ENCODE peak calls at places on chromosome 18, in five cellular contexts. L is colonic mucosa, Y is SIG-M5, J is HT1080, O is amniotic stem cell. C is an unnamed sample.
A peak's percentile ranks its signal among the peaks of the same experiment; 100 is the strongest.

GRCh38 chr18:80232710-80233109 is 14.6 kb downstream of the PARD6G start:
- DNase-seq in L (no peak), O (no peak), Y (no peak), J (no peak), C (no peak)

GRCh38 chr18:2316686-2317308 is 254.5 kb downstream of the METTL4 start:
- DNase-seq in J (no peak), L (no peak), O (no peak), Y (no peak), C (no peak)

GRCh38 chr18:814300-815084 is 2.5 kb upstream of the YES1 start:
- DNase-seq in L (peak; percentile 32), O (no peak), J (no peak), Y (no peak), C (no peak)

GRCh38 chr18:2958819-2959298 is 54.1 kb downstream of the LPIN2 start:
- DNase-seq in O (no peak), J (no peak), Y (peak; percentile 58), L (no peak), C (no peak)

GRCh38 chr18:10588975-10589374 is 63.1 kb downstream of the NAPG start:
- DNase-seq in L (no peak), Y (no peak), O (no peak), J (no peak), C (peak; percentile 8)

GRCh38 chr18:55570966-55571365 is 17.0 kb downstream of the TCF4 start:
- DNase-seq in J (no peak), O (no peak), L (no peak), Y (no peak), C (no peak)

GRCh38 chr18:50819027-50819726 is 639 bp downstream of the MRO start:
- DNase-seq in J (peak; percentile 6), Y (no peak), O (no peak), L (peak; percentile 60), C (peak; percentile 35)

GRCh38 chr18:5980721-5981120 is 85.4 kb upstream of the TMEM200C start:
- DNase-seq in L (no peak), Y (no peak), O (no peak), J (no peak), C (no peak)

GRCh38 chr18:46531472-46531871 is 125.5 kb downstream of the LOXHD1 start:
- DNase-seq in O (no peak), J (no peak), L (no peak), Y (no peak), C (no peak)

GRCh38 chr18:67766930-67767329 is 250.4 kb upstream of the DSEL start:
- DNase-seq in O (peak; percentile 38), Y (no peak), J (peak; percentile 80), L (no peak), C (peak; percentile 87)

GRCh38 chr18:23422751-23423418 is 30.2 kb upstream of the RIOK3 start:
- DNase-seq in Y (no peak), J (peak; percentile 50), L (peak; percentile 77), O (no peak), C (peak; percentile 93)

GRCh38 chr18:67194886-67195285 is 321.6 kb downstream of the DSEL start:
- DNase-seq in L (no peak), J (no peak), Y (no peak), O (no peak), C (no peak)

GRCh38 chr18:37962316-37962966 is 396.8 kb upstream of the CELF4 start:
- DNase-seq in O (no peak), J (no peak), L (no peak), Y (no peak), C (no peak)

GRCh38 chr18:45802814-45803492 is 22.5 kb upstream of the SIGLEC15 start:
- DNase-seq in Y (no peak), J (peak; percentile 96), O (peak; percentile 91), L (no peak), C (peak; percentile 95)

GRCh38 chr18:3679254-3679653 is 229.3 kb downstream of the TGIF1 start:
- DNase-seq in O (no peak), L (no peak), Y (no peak), J (no peak), C (peak; percentile 72)

GRCh38 chr18:68694316-68694715 is 20.6 kb downstream of the TMX3 start:
- DNase-seq in Y (no peak), O (no peak), J (no peak), L (no peak), C (no peak)

GRCh38 chr18:43719264-43719795 is 442.0 kb upstream of the SYT4 start:
- DNase-seq in Y (no peak), O (no peak), L (no peak), J (no peak), C (no peak)

GRCh38 chr18:68699043-68699442 is 15.9 kb downstream of the TMX3 start:
- DNase-seq in L (no peak), O (no peak), J (no peak), Y (no peak), C (peak; percentile 80)

GRCh38 chr18:35732652-35733051 is 151.1 kb downstream of the GALNT1 start:
- DNase-seq in L (no peak), Y (no peak), O (no peak), J (no peak), C (no peak)

GRCh38 chr18:74574916-74575315 is 22.8 kb upstream of the ZNF407 start:
- DNase-seq in L (no peak), J (no peak), O (no peak), Y (no peak), C (no peak)

GRCh38 chr18:35142270-35142605 is 98.6 kb upstream of the ZNF397 start:
- DNase-seq in J (no peak), O (no peak), L (no peak), Y (no peak), C (no peak)

GRCh38 chr18:75041586-75041985 is 167.4 kb downstream of the PTGR3 start:
- DNase-seq in L (no peak), J (peak; percentile 36), O (no peak), Y (no peak), C (peak; percentile 36)

GRCh38 chr18:14769381-14769780 is 21.4 kb downstream of the ANKRD30B start:
- DNase-seq in J (no peak), Y (no peak), L (no peak), O (no peak), C (no peak)

GRCh38 chr18:9808530-9809241 is 77.1 kb upstream of the TXNDC2 start:
- DNase-seq in Y (no peak), L (no peak), O (no peak), J (no peak), C (peak; percentile 54)

GRCh38 chr18:3493501-3494244 is 43.7 kb downstream of the TGIF1 start:
- DNase-seq in J (no peak), L (no peak), Y (no peak), O (no peak), C (no peak)

GRCh38 chr18:79547413-79548076 is 132.1 kb upstream of the CTDP1 start:
- DNase-seq in L (no peak), O (no peak), Y (no peak), J (no peak), C (no peak)

GRCh38 chr18:53780666-53781065 is 443.8 kb downstream of the MBD2 start:
- DNase-seq in L (no peak), Y (no peak), J (no peak), O (no peak), C (no peak)

GRCh38 chr18:39424261-39424660 is 1858.7 kb upstream of the CELF4 start:
- DNase-seq in J (no peak), O (no peak), Y (no peak), L (no peak), C (no peak)

GRCh38 chr18:78716022-78716421 is 263.6 kb upstream of the SALL3 start:
- DNase-seq in Y (no peak), L (no peak), O (no peak), J (no peak), C (no peak)

GRCh38 chr18:8462651-8463185 is 146.5 kb upstream of the RAB12 start:
- DNase-seq in J (no peak), O (no peak), L (no peak), Y (no peak), C (no peak)

GRCh38 chr18:8721716-8722115 is 16.4 kb downstream of the MTCL1 start:
- DNase-seq in J (peak; percentile 80), L (peak; percentile 50), O (no peak), Y (no peak), C (peak; percentile 51)

GRCh38 chr18:21315741-21316187 is 73.7 kb downstream of the GREB1L start:
- DNase-seq in O (no peak), Y (no peak), L (no peak), J (no peak), C (no peak)

C was measured in MCF 10A.